ENCODE peak calls at places on chromosomes 16 and 17, in nine cellular contexts. R is EL; W is NT2/D1; Z is NCI-H187; V is GOT3; F is hypothalamus; K is fibroblast of mammary gland; L is stimulated activated CD4-positive, alpha-beta T cell treated with anti-CD3 and anti-CD28 coated beads, Interleukin-15, amount 100 ng/mL, for 1 hour; Y is substantia nigra. H is an unnamed sample.

GRCh38 chr16:4593069-4593468 is 21.6 kb downstream of the UBALD1 start:
- DNase-seq in W (no peak), Z (no peak), Y (no peak), L (no peak), K (no peak), V (no peak), R (no peak), F (no peak), H (no peak)

GRCh38 chr17:44146375-44147346 is 4.9 kb downstream of the HROB start:
- DNase-seq in F (no peak), Z (no peak), K (no peak), W (no peak), L (no peak), R (no peak), Y (no peak), V (no peak), H (no peak)

GRCh38 chr17:12089809-12090384 is 69.2 kb downstream of the MAP2K4 start:
- DNase-seq in R (peak), Y (no peak), V (no peak), K (peak), F (no peak), Z (no peak), L (no peak), W (no peak), H (peak)

GRCh38 chr16:23924138-23924537 is 88.4 kb downstream of the PRKCB start:
- DNase-seq in R (no peak), W (no peak), V (no peak), F (no peak), Y (no peak), Z (no peak), K (no peak), L (no peak), H (no peak)

GRCh38 chr16:48426244-48427135 is 41.3 kb upstream of the SIAH1 start:
- DNase-seq in L (no peak), Y (no peak), W (no peak), K (peak), Z (no peak), R (no peak), V (no peak), F (no peak), H (no peak)

GRCh38 chr16:86462334-86463084 is 47.8 kb upstream of the FOXF1 start:
- DNase-seq in K (peak), Z (no peak), W (no peak), F (no peak), L (no peak), R (no peak), Y (no peak), V (no peak), H (peak)

GRCh38 chr16:31880322-31880979 is 6.8 kb downstream of the ZNF267 start:
- DNase-seq in Y (no peak), Z (no peak), R (peak), W (no peak), L (no peak), F (no peak), K (peak), V (no peak), H (peak)

GRCh38 chr16:88274847-88275246 is 107.9 kb upstream of the ZNF469 start:
- DNase-seq in V (no peak), K (peak), W (no peak), R (no peak), L (no peak), F (no peak), Z (no peak), Y (no peak), H (no peak)

GRCh38 chr17:76497979-76498885 is 3.0 kb downstream of the RHBDF2 start:
- DNase-seq in R (peak), Y (peak), K (peak), Z (peak), L (no peak), W (no peak), V (no peak), F (peak), H (peak)

GRCh38 chr16:23666919-23667659 is 11.6 kb upstream of the PLK1 start:
- DNase-seq in F (no peak), K (no peak), L (no peak), V (no peak), R (no peak), Z (no peak), W (no peak), Y (no peak), H (no peak)

GRCh38 chr16:70805787-70806186 is 4.8 kb upstream of the VAC14 start:
- DNase-seq in F (no peak), Y (no peak), Z (no peak), K (peak), R (peak), L (no peak), W (no peak), V (no peak), H (no peak)

GRCh38 chr17:4256952-4257351 is 6.8 kb downstream of the ANKFY1 start:
- DNase-seq in Z (no peak), F (no peak), V (no peak), K (peak), L (no peak), R (peak), W (no peak), Y (no peak), H (no peak)

GRCh38 chr16:27920391-27920891 is 143.1 kb downstream of the GSG1L start:
- DNase-seq in L (no peak), Z (peak), Y (no peak), K (no peak), R (no peak), W (peak), F (peak), V (no peak), H (no peak)

GRCh38 chr16:10940501-10941079 is 1.7 kb downstream of the DEXI start:
- DNase-seq in R (no peak), K (peak), F (peak), W (no peak), V (no peak), Z (no peak), L (no peak), Y (no peak), H (no peak)

GRCh38 chr17:76550712-76551615 is 11.1 kb downstream of the PRCD start:
- DNase-seq in W (no peak), F (no peak), V (no peak), L (no peak), Y (no peak), Z (no peak), K (peak), R (no peak), H (peak)

GRCh38 chr17:59440757-59441458 is 109.5 kb downstream of the YPEL2 start:
- DNase-seq in Y (peak), V (peak), F (peak), Z (peak), R (peak), K (peak), W (peak), L (peak), H (peak)

GRCh38 chr17:57311281-57312216 is 55.2 kb downstream of the MSI2 start:
- DNase-seq in Y (no peak), L (no peak), W (no peak), V (no peak), R (no peak), Z (no peak), F (no peak), K (no peak), H (no peak)

GRCh38 chr16:82936941-82937551 is 310.3 kb downstream of the CDH13 start:
- DNase-seq in R (peak), V (no peak), F (no peak), Z (no peak), W (no peak), L (no peak), K (peak), Y (no peak), H (peak)

GRCh38 chr17:30780343-30780742 is 44.1 kb downstream of the CRLF3 start:
- DNase-seq in W (no peak), L (no peak), V (no peak), R (no peak), Z (no peak), F (no peak), K (no peak), Y (no peak), H (no peak)

GRCh38 chr16:1188781-1189189 is 35.9 kb downstream of the CACNA1H start:
- DNase-seq in K (peak), Y (no peak), Z (no peak), F (no peak), V (no peak), R (peak), W (peak), L (peak), H (peak)

GRCh38 chr16:81185416-81185815 is 53.1 kb upstream of the BCO1 start:
- DNase-seq in L (no peak), Z (no peak), R (no peak), Y (peak), F (peak), V (no peak), W (no peak), K (no peak), H (no peak)

GRCh38 chr17:7626956-7627249 is 718 bp downstream of the SAT2 start:
- DNase-seq in Z (no peak), Y (no peak), V (no peak), K (no peak), W (no peak), L (no peak), F (no peak), R (no peak), H (no peak)

GRCh38 chr16:31875112-31875803 is 1.7 kb downstream of the ZNF267 start:
- DNase-seq in Y (no peak), Z (no peak), V (no peak), F (no peak), W (no peak), R (peak), L (no peak), K (peak), H (no peak)

GRCh38 chr17:17139972-17140589 is 66.1 kb downstream of the PLD6 start:
- DNase-seq in W (no peak), F (no peak), Z (peak), K (no peak), Y (no peak), L (no peak), V (no peak), R (no peak), H (no peak)

GRCh38 chr17:44928950-44929720 is 13.8 kb upstream of the GFAP start:
- DNase-seq in Y (no peak), R (no peak), F (no peak), K (no peak), W (no peak), V (no peak), Z (no peak), L (no peak), H (no peak)

GRCh38 chr16:11105038-11105903 is 150.7 kb downstream of the SOCS1 start:
- DNase-seq in R (peak), V (no peak), Y (no peak), L (no peak), Z (peak), W (no peak), K (peak), F (peak), H (peak)

GRCh38 chr16:57345666-57346204 is 12.8 kb upstream of the CCL22 start:
- DNase-seq in W (no peak), Z (no peak), R (no peak), Y (no peak), V (no peak), L (no peak), K (no peak), F (no peak), H (no peak)

GRCh38 chr16:50478773-50479149 is 69.4 kb upstream of the NKD1 start:
- DNase-seq in R (no peak), W (no peak), K (no peak), L (no peak), V (no peak), F (no peak), Z (peak), Y (no peak), H (no peak)

GRCh38 chr17:61235821-61236197 is 163.8 kb upstream of the TBX2 start:
- DNase-seq in L (no peak), K (peak), R (peak), W (no peak), Y (peak), V (no peak), Z (no peak), F (peak), H (no peak)

GRCh38 chr16:27843800-27844199 is 219.7 kb downstream of the GSG1L start:
- DNase-seq in K (no peak), W (no peak), Z (no peak), R (no peak), L (no peak), Y (no peak), V (no peak), F (no peak), H (no peak)

GRCh38 chr16:4936181-4936990 is 562 bp downstream of the PPL start:
- DNase-seq in Z (no peak), L (no peak), W (no peak), R (no peak), Y (no peak), F (no peak), K (no peak), V (no peak), H (no peak)

GRCh38 chr16:5354645-5355044 is 257.1 kb upstream of the EEF2KMT start:
- DNase-seq in V (no peak), W (no peak), F (no peak), K (no peak), Z (peak), R (no peak), L (no peak), Y (no peak), H (no peak)

H was measured in Caki2.